ENCODE peak calls at places on chromosomes 3 and 15, in four cellular contexts. Q, I, E and H are unnamed samples.

GRCh38 chr3:66438045-66438444 is 62.8 kb downstream of the LRIG1 start:
- DNase-seq in Q (no peak), I (no peak), E (no peak), H (no peak)

GRCh38 chr15:37038036-37038715 is 62.2 kb downstream of the MEIS2 start:
- DNase-seq in Q (no peak), I (no peak), E (no peak), H (no peak)

GRCh38 chr3:16338124-16338523 is 73.1 kb downstream of the OXNAD1 start:
- DNase-seq in Q (no peak), I (peak), E (no peak), H (no peak)

GRCh38 chr3:44439499-44440295 is 37.8 kb downstream of the ZNF445 start:
- DNase-seq in Q (peak), I (no peak), E (no peak), H (peak)

GRCh38 chr3:57826952-57827723 is 71.0 kb downstream of the SLMAP start:
- DNase-seq in Q (no peak), I (no peak), E (no peak), H (no peak)

GRCh38 chr15:75043509-75044257 is 20.3 kb downstream of the PPCDC start:
- DNase-seq in Q (peak), I (peak), E (no peak), H (peak)

GRCh38 chr3:135447478-135447877 is 518.0 kb upstream of the PPP2R3A start:
- DNase-seq in Q (no peak), I (no peak), E (no peak), H (no peak)

GRCh38 chr3:161913786-161914389 is 417.3 kb downstream of the OTOL1 start:
- DNase-seq in Q (no peak), I (peak), E (no peak), H (no peak)

GRCh38 chr3:177905173-177905894 is 630.9 kb upstream of the KCNMB2 start:
- DNase-seq in Q (no peak), I (peak), E (no peak), H (no peak)

GRCh38 chr3:161273589-161274218 is 52.6 kb downstream of the NMD3 start:
- DNase-seq in Q (no peak), I (peak), E (peak), H (peak)

GRCh38 chr3:73718326-73719110 is 93.8 kb upstream of the PDZRN3 start:
- DNase-seq in Q (no peak), I (no peak), E (no peak), H (no peak)

GRCh38 chr3:43765417-43766030 is 74.8 kb downstream of the ABHD5 start:
- DNase-seq in Q (no peak), I (no peak), E (no peak), H (no peak)